ENCODE peak calls at places on chromosome 16, in five cellular contexts. V, I, L, U and G are unnamed samples.

GRCh38 chr16:19108409-19109287 is 5.1 kb upstream of the ITPRIPL2 start:
- DNase-seq in V (no peak), I (no peak), L (no peak), U (no peak), G (no peak)

GRCh38 chr16:18829221-18829620 is 27.9 kb upstream of the ARL6IP1 start:
- DNase-seq in V (no peak), I (no peak), L (no peak), U (no peak), G (no peak)

GRCh38 chr16:89048871-89049422 is 44.7 kb upstream of the ACSF3 start:
- DNase-seq in V (no peak), I (no peak), L (no peak), U (no peak), G (no peak)

GRCh38 chr16:11303405-11304138 is 22.4 kb upstream of the PRM1 start:
- DNase-seq in V (no peak), I (no peak), L (no peak), U (peak; percentile 85), G (no peak)

GRCh38 chr16:75099738-75100615 is 16.6 kb downstream of the LDHD start:
- DNase-seq in V (no peak), I (no peak), L (no peak), U (no peak), G (no peak)

GRCh38 chr16:17561056-17561455 is 90.3 kb upstream of the XYLT1 start:
- DNase-seq in V (no peak), I (no peak), L (no peak), U (no peak), G (no peak)

GRCh38 chr16:38941-39892 is 14.2 kb downstream of the POLR3K start:
- DNase-seq in V (no peak), I (peak; percentile 77), L (no peak), U (peak; percentile 73), G (no peak)

GRCh38 chr16:79272141-79272577 is 328.4 kb downstream of the MAF start:
- DNase-seq in V (no peak), I (peak; percentile 32), L (no peak), U (no peak), G (no peak)

GRCh38 chr16:87202346-87202745 is 114.8 kb downstream of the C16orf95 start:
- DNase-seq in V (no peak), I (no peak), L (no peak), U (no peak), G (no peak)

GRCh38 chr16:71893888-71894228 is 1.5 kb upstream of the IST1 start:
- DNase-seq in V (no peak), I (no peak), L (no peak), U (no peak), G (no peak)
- TF ChIP-seq POLR2A in V (no peak), I (no peak), L (no peak), U (no peak), G (no peak)

GRCh38 chr16:9047689-9048301 is 43.6 kb upstream of the HAPSTR1 start:
- DNase-seq in V (peak; percentile 91), I (peak; percentile 79), L (peak; percentile 98), U (peak; percentile 86), G (peak; percentile 82)
- TF ChIP-seq EP300 in V (no peak), I (no peak), L (peak; percentile 85), U (no peak), G (no peak)

GRCh38 chr16:30650369-30651123 is at the start of gene PRR14:
- DNase-seq in V (peak; percentile 100), I (peak; percentile 100), L (peak; percentile 99), U (peak; percentile 100), G (peak; percentile 99)

GRCh38 chr16:30647274-30647571 is 3.5 kb upstream of the PRR14 start:
- DNase-seq in V (no peak), I (no peak), L (no peak), U (no peak), G (no peak)

GRCh38 chr16:30651124-30652004 is 604 bp downstream of the PRR14 start:
- DNase-seq in V (peak; percentile 87), I (peak; percentile 80), L (peak; percentile 73), U (peak; percentile 76), G (peak; percentile 26)

GRCh38 chr16:30652005-30652296 is 1.2 kb downstream of the PRR14 start:
- DNase-seq in V (no peak), I (no peak), L (no peak), U (no peak), G (no peak)

GRCh38 chr16:30649725-30650368 is 913 bp upstream of the PRR14 start:
- DNase-seq in V (peak; percentile 86), I (no peak), L (no peak), U (no peak), G (peak; percentile 27)
- TF ChIP-seq POLR2A in V (peak; percentile 14), I (no peak), L (no peak), U (no peak), G (no peak)

GRCh38 chr16:48846277-48846676 is 236.3 kb upstream of the N4BP1 start:
- DNase-seq in V (no peak), I (no peak), L (no peak), U (no peak), G (no peak)
- TF ChIP-seq EP300 in V (no peak), I (no peak), L (no peak), U (no peak), G (no peak)